ENCODE peak calls at places on chromosomes 4 and X, in eight cellular contexts. R is OCI-LY7; J is ACHN; K is fibroblast of the aortic adventitia; C is activated T-helper 1 cell treated with anti-CD3 and anti-CD28 coated beads, Interleukin-12 subunit alpha, Interleukin-12 subunit beta, Interleukin-2, Interleukin-4 antibody, amounts not matched to agents 30 ng/mL and 10 ng/mL and 1 ng/mL, durations not matched to agents 14 hours and 24 hours and 36 hours; U is aorta; O is left cardiac atrium; T is prostate gland. G is an unnamed sample.

GRCh38 chrX:1661048-1661921 is 46.4 kb downstream of the ASMT start:
- DNase-seq in O (peak), J (no peak), T (peak), R (peak), K (no peak), U (peak), C (peak), G (peak)

GRCh38 chr4:154314248-154314647 is 177.4 kb downstream of the DCHS2 start:
- DNase-seq in R (no peak), J (peak), C (no peak), U (no peak), K (peak), O (no peak), T (no peak), G (no peak)

GRCh38 chrX:57241967-57242366 is 44.5 kb upstream of the FAAH2 start:
- DNase-seq in C (no peak), J (no peak), R (no peak), T (no peak), K (no peak), O (no peak), U (no peak), G (no peak)

GRCh38 chrX:129845616-129846190 is 2.0 kb upstream of the ZDHHC9 start:
- DNase-seq in C (no peak), K (no peak), O (no peak), T (no peak), J (no peak), U (no peak), R (no peak), G (no peak)

GRCh38 chr4:73952352-73952751 is 29.5 kb downstream of the PF4 start:
- DNase-seq in U (no peak), O (no peak), J (no peak), K (no peak), T (no peak), C (no peak), R (no peak), G (no peak)

GRCh38 chr4:183857040-183857439 is 48.1 kb upstream of the STOX2 start:
- DNase-seq in T (no peak), K (no peak), U (no peak), R (no peak), O (no peak), J (no peak), C (no peak), G (no peak)

GRCh38 chr4:21090098-21090666 is 389.9 kb downstream of the PACRGL start:
- DNase-seq in R (no peak), U (no peak), C (no peak), J (no peak), O (no peak), T (no peak), K (no peak), G (no peak)

GRCh38 chrX:17033225-17033624 is 86.8 kb downstream of the REPS2 start:
- DNase-seq in R (no peak), J (no peak), K (no peak), T (no peak), C (no peak), O (no peak), U (no peak), G (no peak)

GRCh38 chrX:45849261-45849660 is 648.6 kb upstream of the DIPK2B start:
- DNase-seq in C (no peak), R (no peak), T (peak), K (peak), O (no peak), J (peak), U (no peak), G (no peak)

GRCh38 chrX:13506574-13506973 is 62.8 kb upstream of the EGFL6 start:
- DNase-seq in K (peak), U (no peak), J (peak), C (peak), R (peak), T (no peak), O (peak), G (peak)

GRCh38 chrX:57070185-57070984 is 51.0 kb downstream of the SPIN2B start:
- DNase-seq in R (no peak), U (no peak), K (no peak), C (no peak), O (no peak), J (no peak), T (no peak), G (no peak)

GRCh38 chrX:11665144-11666040 is at the start of gene ARHGAP6:
- DNase-seq in U (peak), J (peak), O (no peak), C (no peak), R (no peak), T (no peak), K (peak), G (no peak)